ENCODE peak calls at places on chromosomes 13 and 19, in four cellular contexts. Z is naive thymus-derived CD8-positive, alpha-beta T cell; L is T-helper 17 cell; B is GM12878. O is an unnamed sample.

GRCh38 chr13:40492511-40492910 is 173.9 kb downstream of the FOXO1 start:
- ATAC-seq in Z (no peak), L (no peak), B (no peak), O (no peak)

GRCh38 chr13:44331912-44332840 is 41.4 kb upstream of the SERP2 start:
- ATAC-seq in B (no peak), L (no peak), Z (no peak), O (peak; percentile 58)

GRCh38 chr19:2509096-2509495 is 33.2 kb downstream of the GADD45B start:
- ATAC-seq in Z (no peak), B (no peak), L (no peak), O (no peak)

GRCh38 chr19:2888739-2889224 is 11.9 kb upstream of the ZNF57 start:
- ATAC-seq in B (peak; percentile 67), Z (peak; percentile 90), L (peak; percentile 77), O (peak; percentile 86)

GRCh38 chr13:109998808-109999528 is 212.6 kb upstream of the IRS2 start:
- ATAC-seq in Z (no peak), B (no peak), L (no peak), O (no peak)

GRCh38 chr19:55247621-55248099 is 11.2 kb downstream of the PPP6R1 start:
- ATAC-seq in B (no peak), Z (no peak), L (no peak), O (no peak)

GRCh38 chr13:85411608-85412007 is 387.6 kb downstream of the SLITRK6 start:
- ATAC-seq in B (no peak), Z (no peak), L (no peak), O (no peak)

GRCh38 chr19:10763828-10764339 is 46.0 kb downstream of the DNM2 start:
- ATAC-seq in B (no peak), L (no peak), Z (no peak), O (no peak)

GRCh38 chr13:41137241-41137640 is 4.6 kb upstream of the KBTBD6 start:
- ATAC-seq in Z (no peak), L (no peak), B (no peak), O (no peak)

GRCh38 chr13:40786568-40786996 is 2.8 kb upstream of the SLC25A15 start:
- ATAC-seq in L (no peak), B (no peak), Z (no peak), O (no peak)

GRCh38 chr13:29664591-29664990 is 69.1 kb upstream of the SLC7A1 start:
- ATAC-seq in B (no peak), Z (no peak), L (no peak), O (no peak)